ENCODE peak calls at places on chromosomes 2 and 18, in seven cellular contexts. One of them, this sample, is unnamed.

GRCh38 chr18:61992285-61992684 is 99.5 kb upstream of the RNF152 start:
- DNase-seq in neural progenitor cell: no peak
- DNase-seq in ovary: no peak
- DNase-seq in A673: peak; percentile 69
- DNase-seq in lower lobe of right lung: no peak
- DNase-seq in GM12878: no peak
- DNase-seq in naive thymus-derived CD4-positive, alpha-beta T cell: no peak
- DNase-seq in this sample: no peak

GRCh38 chr2:239553376-239554000 is 152.7 kb upstream of the HDAC4 start:
- DNase-seq in neural progenitor cell: no peak
- DNase-seq in lower lobe of right lung: no peak
- DNase-seq in ovary: no peak
- DNase-seq in naive thymus-derived CD4-positive, alpha-beta T cell: no peak
- DNase-seq in A673: no peak
- DNase-seq in GM12878: no peak
- DNase-seq in this sample: no peak

GRCh38 chr2:172011814-172012580 is 12.2 kb downstream of the METAP1D start:
- DNase-seq in lower lobe of right lung: no peak
- DNase-seq in GM12878: no peak
- DNase-seq in neural progenitor cell: no peak
- DNase-seq in naive thymus-derived CD4-positive, alpha-beta T cell: no peak
- DNase-seq in ovary: no peak
- DNase-seq in A673: no peak
- DNase-seq in this sample: no peak

GRCh38 chr2:210189452-210190143 is 18.4 kb upstream of the KANSL1L start:
- DNase-seq in naive thymus-derived CD4-positive, alpha-beta T cell: no peak
- DNase-seq in A673: no peak
- DNase-seq in GM12878: no peak
- DNase-seq in neural progenitor cell: no peak
- DNase-seq in lower lobe of right lung: no peak
- DNase-seq in ovary: no peak
- DNase-seq in this sample: no peak

GRCh38 chr2:132586835-132587234 is 83.2 kb downstream of the LYPD1 start:
- DNase-seq in lower lobe of right lung: no peak
- DNase-seq in A673: no peak
- DNase-seq in naive thymus-derived CD4-positive, alpha-beta T cell: no peak
- DNase-seq in GM12878: no peak
- DNase-seq in neural progenitor cell: no peak
- DNase-seq in ovary: no peak
- DNase-seq in this sample: no peak

GRCh38 chr2:239161711-239162140 is 239.1 kb downstream of the HDAC4 start:
- DNase-seq in lower lobe of right lung: peak; percentile 22
- DNase-seq in A673: no peak
- DNase-seq in naive thymus-derived CD4-positive, alpha-beta T cell: no peak
- DNase-seq in GM12878: no peak
- DNase-seq in ovary: peak; percentile 23
- DNase-seq in neural progenitor cell: no peak
- DNase-seq in this sample: no peak

GRCh38 chr2:16002575-16002974 is 62.2 kb downstream of the MYCN start:
- DNase-seq in GM12878: no peak
- DNase-seq in naive thymus-derived CD4-positive, alpha-beta T cell: no peak
- DNase-seq in neural progenitor cell: no peak
- DNase-seq in ovary: no peak
- DNase-seq in lower lobe of right lung: no peak
- DNase-seq in A673: no peak
- DNase-seq in this sample: no peak

GRCh38 chr2:18050001-18050400 is 171.5 kb downstream of the KCNS3 start:
- DNase-seq in ovary: no peak
- DNase-seq in A673: no peak
- DNase-seq in GM12878: no peak
- DNase-seq in lower lobe of right lung: no peak
- DNase-seq in naive thymus-derived CD4-positive, alpha-beta T cell: no peak
- DNase-seq in neural progenitor cell: no peak
- DNase-seq in this sample: no peak

GRCh38 chr2:138846216-138846821 is 66.1 kb upstream of the NXPH2 start:
- DNase-seq in GM12878: no peak
- DNase-seq in neural progenitor cell: peak; percentile 50
- DNase-seq in naive thymus-derived CD4-positive, alpha-beta T cell: no peak
- DNase-seq in A673: peak; percentile 77
- DNase-seq in ovary: no peak
- DNase-seq in lower lobe of right lung: no peak
- DNase-seq in this sample: no peak

GRCh38 chr2:217335341-217335966 is 475.6 kb upstream of the TNP1 start:
- DNase-seq in naive thymus-derived CD4-positive, alpha-beta T cell: no peak
- DNase-seq in neural progenitor cell: no peak
- DNase-seq in GM12878: no peak
- DNase-seq in A673: no peak
- DNase-seq in ovary: no peak
- DNase-seq in lower lobe of right lung: no peak
- DNase-seq in this sample: no peak

GRCh38 chr2:105329561-105330495 is at the start of gene TGFBRAP1:
- DNase-seq in naive thymus-derived CD4-positive, alpha-beta T cell: peak; percentile 56
- DNase-seq in ovary: peak; percentile 69
- DNase-seq in lower lobe of right lung: peak; percentile 69
- DNase-seq in A673: peak; percentile 70
- DNase-seq in neural progenitor cell: peak; percentile 85
- DNase-seq in GM12878: no peak
- DNase-seq in this sample: no peak

GRCh38 chr2:102753563-102754159 is 8.2 kb upstream of the TMEM182 start:
- DNase-seq in lower lobe of right lung: no peak
- DNase-seq in ovary: no peak
- DNase-seq in naive thymus-derived CD4-positive, alpha-beta T cell: peak; percentile 11
- DNase-seq in GM12878: no peak
- DNase-seq in A673: peak; percentile 75
- DNase-seq in neural progenitor cell: peak; percentile 62
- DNase-seq in this sample: peak; percentile 35

GRCh38 chr2:209556354-209556961 is 132.6 kb downstream of the MAP2 start:
- DNase-seq in ovary: no peak
- DNase-seq in GM12878: no peak
- DNase-seq in naive thymus-derived CD4-positive, alpha-beta T cell: no peak
- DNase-seq in lower lobe of right lung: no peak
- DNase-seq in A673: peak; percentile 59
- DNase-seq in neural progenitor cell: peak; percentile 23
- DNase-seq in this sample: peak; percentile 18

GRCh38 chr2:207724113-207724512 is 12.7 kb downstream of the CCNYL1 start:
- DNase-seq in lower lobe of right lung: no peak
- DNase-seq in ovary: no peak
- DNase-seq in A673: no peak
- DNase-seq in naive thymus-derived CD4-positive, alpha-beta T cell: no peak
- DNase-seq in GM12878: peak; percentile 32
- DNase-seq in neural progenitor cell: no peak
- DNase-seq in this sample: no peak

GRCh38 chr2:120765911-120766757 is 30.5 kb downstream of the GLI2 start:
- DNase-seq in naive thymus-derived CD4-positive, alpha-beta T cell: no peak
- DNase-seq in ovary: peak; percentile 98
- DNase-seq in A673: no peak
- DNase-seq in GM12878: no peak
- DNase-seq in lower lobe of right lung: peak; percentile 66
- DNase-seq in neural progenitor cell: peak; percentile 38
- DNase-seq in this sample: no peak

GRCh38 chr2:120763931-120764330 is 28.3 kb downstream of the GLI2 start:
- DNase-seq in GM12878: no peak
- DNase-seq in A673: no peak
- DNase-seq in neural progenitor cell: no peak
- DNase-seq in ovary: peak; percentile 36
- DNase-seq in lower lobe of right lung: peak; percentile 30
- DNase-seq in naive thymus-derived CD4-positive, alpha-beta T cell: no peak
- DNase-seq in this sample: no peak

GRCh38 chr2:120765031-120765910 is 29.6 kb downstream of the GLI2 start:
- DNase-seq in A673: no peak
- DNase-seq in lower lobe of right lung: peak; percentile 46
- DNase-seq in ovary: peak; percentile 86
- DNase-seq in naive thymus-derived CD4-positive, alpha-beta T cell: no peak
- DNase-seq in GM12878: no peak
- DNase-seq in neural progenitor cell: no peak
- DNase-seq in this sample: no peak

GRCh38 chr2:120763516-120763915 is 27.8 kb downstream of the GLI2 start:
- DNase-seq in neural progenitor cell: no peak
- DNase-seq in GM12878: no peak
- DNase-seq in ovary: peak; percentile 69
- DNase-seq in lower lobe of right lung: peak; percentile 42
- DNase-seq in naive thymus-derived CD4-positive, alpha-beta T cell: no peak
- DNase-seq in A673: no peak
- DNase-seq in this sample: no peak

DNA sequence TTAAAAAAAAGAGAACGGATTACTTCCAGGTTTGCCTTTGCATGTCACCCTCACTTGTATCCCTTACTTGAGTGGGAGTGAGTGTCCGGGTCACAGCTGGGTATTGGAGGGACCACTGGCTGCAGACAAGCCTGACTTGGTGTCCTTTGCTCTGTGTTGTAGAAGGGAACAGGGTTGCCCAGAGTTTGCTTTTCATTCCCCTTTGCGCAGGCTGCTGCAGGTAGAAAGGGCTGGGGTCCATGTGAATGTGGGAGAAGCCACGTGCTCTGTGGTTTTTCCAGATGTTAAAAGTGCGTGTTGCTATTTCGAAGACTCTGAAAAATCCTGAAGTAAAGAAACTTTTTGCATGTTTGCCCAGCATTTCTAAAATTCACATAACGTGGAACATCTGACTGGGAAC is 28.8 kb downstream of the GLI2 start:
- DNase-seq in A673: no peak
- DNase-seq in lower lobe of right lung: peak; percentile 3
- DNase-seq in naive thymus-derived CD4-positive, alpha-beta T cell: no peak
- DNase-seq in ovary: peak; percentile 23
- DNase-seq in GM12878: no peak
- DNase-seq in neural progenitor cell: no peak
- DNase-seq in this sample: no peak
- H3K4me1 ChIP-seq in A673: peaks cover 9% of the 10 kb centered on the region
- H3K4me1 ChIP-seq in lower lobe of right lung: peaks cover 10% of the 10 kb centered on the region
- H3K4me1 ChIP-seq in naive thymus-derived CD4-positive, alpha-beta T cell: no peaks in the 10 kb centered on the region
- H3K4me1 ChIP-seq in ovary: peaks cover 68% of the 10 kb centered on the region
- H3K4me1 ChIP-seq in GM12878: no peaks in the 10 kb centered on the region
- H3K4me1 ChIP-seq in neural progenitor cell: peaks cover 46% of the 10 kb centered on the region
- H3K4me1 ChIP-seq in this sample: peaks cover 10% of the 10 kb centered on the region

GRCh38 chr2:121554998-121555397 is 24.3 kb downstream of the RNU4ATAC start:
- DNase-seq in lower lobe of right lung: no peak
- DNase-seq in ovary: no peak
- DNase-seq in A673: no peak
- DNase-seq in naive thymus-derived CD4-positive, alpha-beta T cell: no peak
- DNase-seq in GM12878: no peak
- DNase-seq in neural progenitor cell: no peak
- DNase-seq in this sample: no peak

GRCh38 chr2:121545257-121545656 is 14.6 kb downstream of the RNU4ATAC start:
- DNase-seq in naive thymus-derived CD4-positive, alpha-beta T cell: no peak
- DNase-seq in ovary: no peak
- DNase-seq in neural progenitor cell: no peak
- DNase-seq in A673: no peak
- DNase-seq in GM12878: no peak
- DNase-seq in lower lobe of right lung: no peak
- DNase-seq in this sample: no peak

GRCh38 chr2:121547646-121548045 is 17.0 kb downstream of the RNU4ATAC start:
- DNase-seq in A673: no peak
- DNase-seq in ovary: no peak
- DNase-seq in neural progenitor cell: no peak
- DNase-seq in naive thymus-derived CD4-positive, alpha-beta T cell: no peak
- DNase-seq in GM12878: peak; percentile 68
- DNase-seq in lower lobe of right lung: no peak
- DNase-seq in this sample: no peak

GRCh38 chr2:121550669-121551068 is 20.0 kb downstream of the RNU4ATAC start:
- DNase-seq in neural progenitor cell: no peak
- DNase-seq in ovary: no peak
- DNase-seq in A673: no peak
- DNase-seq in naive thymus-derived CD4-positive, alpha-beta T cell: no peak
- DNase-seq in lower lobe of right lung: no peak
- DNase-seq in GM12878: no peak
- DNase-seq in this sample: no peak
- H3K4me1 ChIP-seq in neural progenitor cell: no peaks in the 10 kb centered on the region
- H3K4me1 ChIP-seq in ovary: no peaks in the 10 kb centered on the region
- H3K4me1 ChIP-seq in A673: no peaks in the 10 kb centered on the region
- H3K4me1 ChIP-seq in naive thymus-derived CD4-positive, alpha-beta T cell: no peaks in the 10 kb centered on the region
- H3K4me1 ChIP-seq in lower lobe of right lung: no peaks in the 10 kb centered on the region
- H3K4me1 ChIP-seq in GM12878: peaks cover 25% of the 10 kb centered on the region
- H3K4me1 ChIP-seq in this sample: no peaks in the 10 kb centered on the region

GRCh38 chr2:1967242-1968210 is 223.2 kb upstream of the PXDN start:
- DNase-seq in ovary: no peak
- DNase-seq in GM12878: no peak
- DNase-seq in neural progenitor cell: no peak
- DNase-seq in A673: no peak
- DNase-seq in lower lobe of right lung: no peak
- DNase-seq in naive thymus-derived CD4-positive, alpha-beta T cell: no peak
- DNase-seq in this sample: no peak

GRCh38 chr2:1969701-1970015 is 225.3 kb upstream of the PXDN start:
- DNase-seq in A673: no peak
- DNase-seq in neural progenitor cell: no peak
- DNase-seq in ovary: no peak
- DNase-seq in naive thymus-derived CD4-positive, alpha-beta T cell: no peak
- DNase-seq in lower lobe of right lung: no peak
- DNase-seq in GM12878: no peak
- DNase-seq in this sample: no peak

GRCh38 chr2:1968222-1968987 is 224.1 kb upstream of the PXDN start:
- DNase-seq in GM12878: no peak
- DNase-seq in A673: peak; percentile 26
- DNase-seq in naive thymus-derived CD4-positive, alpha-beta T cell: no peak
- DNase-seq in ovary: no peak
- DNase-seq in neural progenitor cell: no peak
- DNase-seq in lower lobe of right lung: no peak
- DNase-seq in this sample: no peak

GRCh38 chr2:1970341-1970740 is 226.0 kb upstream of the PXDN start:
- DNase-seq in GM12878: no peak
- DNase-seq in neural progenitor cell: no peak
- DNase-seq in A673: no peak
- DNase-seq in ovary: no peak
- DNase-seq in lower lobe of right lung: no peak
- DNase-seq in naive thymus-derived CD4-positive, alpha-beta T cell: no peak
- DNase-seq in this sample: no peak

GRCh38 chr2:1968988-1969700 is 224.8 kb upstream of the PXDN start:
- DNase-seq in lower lobe of right lung: no peak
- DNase-seq in neural progenitor cell: no peak
- DNase-seq in A673: no peak
- DNase-seq in GM12878: no peak
- DNase-seq in ovary: no peak
- DNase-seq in naive thymus-derived CD4-positive, alpha-beta T cell: no peak
- DNase-seq in this sample: no peak
- H3K4me1 ChIP-seq in lower lobe of right lung: no peaks in the 10 kb centered on the region
- H3K4me1 ChIP-seq in neural progenitor cell: peaks cover 22% of the 10 kb centered on the region
- H3K4me1 ChIP-seq in A673: peaks cover 29% of the 10 kb centered on the region
- H3K4me1 ChIP-seq in GM12878: no peaks in the 10 kb centered on the region
- H3K4me1 ChIP-seq in ovary: no peaks in the 10 kb centered on the region
- H3K4me1 ChIP-seq in naive thymus-derived CD4-positive, alpha-beta T cell: no peaks in the 10 kb centered on the region
- H3K4me1 ChIP-seq in this sample: peaks cover 9% of the 10 kb centered on the region

GRCh38 chr18:14092625-14093361 is 39.4 kb downstream of the ZNF519 start:
- DNase-seq in lower lobe of right lung: no peak
- DNase-seq in ovary: no peak
- DNase-seq in naive thymus-derived CD4-positive, alpha-beta T cell: no peak
- DNase-seq in A673: no peak
- DNase-seq in neural progenitor cell: no peak
- DNase-seq in GM12878: no peak
- DNase-seq in this sample: no peak

GRCh38 chr18:14097761-14098160 is 34.5 kb downstream of the ZNF519 start:
- DNase-seq in ovary: no peak
- DNase-seq in GM12878: no peak
- DNase-seq in lower lobe of right lung: no peak
- DNase-seq in A673: no peak
- DNase-seq in naive thymus-derived CD4-positive, alpha-beta T cell: no peak
- DNase-seq in neural progenitor cell: no peak
- DNase-seq in this sample: no peak

GRCh38 chr18:14100503-14101286 is 31.5 kb downstream of the ZNF519 start:
- DNase-seq in neural progenitor cell: no peak
- DNase-seq in A673: no peak
- DNase-seq in naive thymus-derived CD4-positive, alpha-beta T cell: no peak
- DNase-seq in ovary: no peak
- DNase-seq in GM12878: no peak
- DNase-seq in lower lobe of right lung: no peak
- DNase-seq in this sample: no peak

GRCh38 chr18:14093526-14093925 is 38.7 kb downstream of the ZNF519 start:
- DNase-seq in A673: no peak
- DNase-seq in lower lobe of right lung: no peak
- DNase-seq in naive thymus-derived CD4-positive, alpha-beta T cell: no peak
- DNase-seq in ovary: no peak
- DNase-seq in GM12878: no peak
- DNase-seq in neural progenitor cell: no peak
- DNase-seq in this sample: no peak

GRCh38 chr18:14098428-14098827 is 33.8 kb downstream of the ZNF519 start:
- DNase-seq in lower lobe of right lung: no peak
- DNase-seq in A673: no peak
- DNase-seq in GM12878: no peak
- DNase-seq in ovary: no peak
- DNase-seq in neural progenitor cell: no peak
- DNase-seq in naive thymus-derived CD4-positive, alpha-beta T cell: no peak
- DNase-seq in this sample: no peak
- H3K4me1 ChIP-seq in lower lobe of right lung: no peaks in the 10 kb centered on the region
- H3K4me1 ChIP-seq in A673: no peaks in the 10 kb centered on the region
- H3K4me1 ChIP-seq in GM12878: no peaks in the 10 kb centered on the region
- H3K4me1 ChIP-seq in ovary: no peaks in the 10 kb centered on the region
- H3K4me1 ChIP-seq in neural progenitor cell: no peaks in the 10 kb centered on the region
- H3K4me1 ChIP-seq in naive thymus-derived CD4-positive, alpha-beta T cell: no peaks in the 10 kb centered on the region
- H3K4me1 ChIP-seq in this sample: no peaks in the 10 kb centered on the region